ENCODE peak calls at places on chromosomes 1 and 21, in ten cellular contexts. V is NB4, O is uterus, Z is A549, B is IMR-90, P is GM12892, K is spleen, Y is adrenal gland, A is esophagus muscularis mucosa, U is right lobe of liver. Q is an unnamed sample.

GRCh38 chr1:14017531-14017961 is 317.6 kb downstream of the PRDM2 start:
- DNase-seq in V (no peak), O (no peak), Z (no peak), B (no peak), P (no peak), K (no peak), Y (no peak), A (no peak), U (no peak), Q (no peak)

GRCh38 chr1:217135569-217135915 is 412.3 kb upstream of the ESRRG start:
- DNase-seq in V (no peak), O (no peak), Z (no peak), B (peak; percentile 5), P (no peak), K (no peak), Y (no peak), A (no peak), U (no peak), Q (no peak)

GRCh38 chr1:921011-921837 is 2.5 kb upstream of the SAMD11 start:
- DNase-seq in V (peak; percentile 84), O (peak; percentile 63), Z (peak; percentile 71), B (peak; percentile 71), P (no peak), K (no peak), Y (peak; percentile 53), A (no peak), U (no peak), Q (no peak)

GRCh38 chr21:34994646-34995631 is 54.2 kb downstream of the RUNX1 start:
- DNase-seq in V (peak; percentile 34), O (no peak), Z (no peak), B (no peak), P (no peak), K (no peak), Y (no peak), A (no peak), U (no peak), Q (no peak)

GRCh38 chr1:218080818-218081217 is 204.3 kb upstream of the RRP15 start:
- DNase-seq in V (no peak), O (no peak), Z (no peak), B (no peak), P (no peak), K (no peak), Y (no peak), A (no peak), U (no peak), Q (no peak)

GRCh38 chr1:206538086-206538781 is 30.9 kb downstream of the RASSF5 start:
- DNase-seq in V (no peak), O (no peak), Z (no peak), B (no peak), P (no peak), K (peak; percentile 40), Y (no peak), A (no peak), U (no peak), Q (no peak)

GRCh38 chr1:43431676-43432075 is 22.1 kb downstream of the HYI start:
- DNase-seq in V (no peak), O (peak; percentile 9), Z (no peak), B (no peak), P (no peak), K (peak; percentile 30), Y (no peak), A (no peak), U (peak; percentile 40), Q (no peak)

GRCh38 chr21:43361493-43362296 is 65.2 kb downstream of the SIK1 start:
- DNase-seq in V (no peak), O (no peak), Z (no peak), B (peak; percentile 79), P (no peak), K (peak; percentile 87), Y (no peak), A (no peak), U (no peak), Q (peak; percentile 47)

GRCh38 chr1:90114521-90115141 is 119.7 kb downstream of the ZNF326 start:
- DNase-seq in V (peak; percentile 59), O (no peak), Z (peak; percentile 39), B (peak; percentile 49), P (no peak), K (no peak), Y (no peak), A (no peak), U (no peak), Q (no peak)

GRCh38 chr21:44370027-44370735 is 16.8 kb downstream of the TRPM2 start:
- DNase-seq in V (no peak), O (peak; percentile 11), Z (peak; percentile 24), B (peak; percentile 7), P (no peak), K (peak; percentile 84), Y (peak; percentile 95), A (no peak), U (peak; percentile 55), Q (no peak)
- TF ChIP-seq POLR2A in V (no peak), O (no peak), Z (no peak), B (no peak), P (no peak), K (no peak), Y (peak; percentile 16), A (no peak), U (no peak), Q (no peak)

GRCh38 chr1:28580706-28581530 is 11.1 kb upstream of the RAB42 start:
- DNase-seq in V (peak; percentile 71), O (no peak), Z (peak; percentile 39), B (peak; percentile 56), P (no peak), K (peak; percentile 79), Y (peak; percentile 45), A (no peak), U (no peak), Q (no peak)
- TF ChIP-seq POLR2A in V (no peak), O (no peak), Z (no peak), B (no peak), P (no peak), K (no peak), Y (no peak), A (no peak), U (no peak), Q (no peak)

GRCh38 chr1:182380199-182380598 is 11.4 kb downstream of the GLUL start:
- DNase-seq in V (no peak), O (no peak), Z (no peak), B (no peak), P (no peak), K (no peak), Y (no peak), A (no peak), U (no peak), Q (no peak)

GRCh38 chr1:182384387-182384960 is 7.1 kb downstream of the GLUL start:
- DNase-seq in V (no peak), O (no peak), Z (no peak), B (no peak), P (no peak), K (no peak), Y (no peak), A (no peak), U (no peak), Q (peak; percentile 53)

GRCh38 chr1:182383037-182383661 is 8.4 kb downstream of the GLUL start:
- DNase-seq in V (no peak), O (no peak), Z (no peak), B (no peak), P (no peak), K (no peak), Y (no peak), A (no peak), U (no peak), Q (no peak)

GRCh38 chr1:182383934-182384333 is 7.7 kb downstream of the GLUL start:
- DNase-seq in V (no peak), O (no peak), Z (no peak), B (no peak), P (no peak), K (no peak), Y (no peak), A (no peak), U (no peak), Q (no peak)

DNA sequence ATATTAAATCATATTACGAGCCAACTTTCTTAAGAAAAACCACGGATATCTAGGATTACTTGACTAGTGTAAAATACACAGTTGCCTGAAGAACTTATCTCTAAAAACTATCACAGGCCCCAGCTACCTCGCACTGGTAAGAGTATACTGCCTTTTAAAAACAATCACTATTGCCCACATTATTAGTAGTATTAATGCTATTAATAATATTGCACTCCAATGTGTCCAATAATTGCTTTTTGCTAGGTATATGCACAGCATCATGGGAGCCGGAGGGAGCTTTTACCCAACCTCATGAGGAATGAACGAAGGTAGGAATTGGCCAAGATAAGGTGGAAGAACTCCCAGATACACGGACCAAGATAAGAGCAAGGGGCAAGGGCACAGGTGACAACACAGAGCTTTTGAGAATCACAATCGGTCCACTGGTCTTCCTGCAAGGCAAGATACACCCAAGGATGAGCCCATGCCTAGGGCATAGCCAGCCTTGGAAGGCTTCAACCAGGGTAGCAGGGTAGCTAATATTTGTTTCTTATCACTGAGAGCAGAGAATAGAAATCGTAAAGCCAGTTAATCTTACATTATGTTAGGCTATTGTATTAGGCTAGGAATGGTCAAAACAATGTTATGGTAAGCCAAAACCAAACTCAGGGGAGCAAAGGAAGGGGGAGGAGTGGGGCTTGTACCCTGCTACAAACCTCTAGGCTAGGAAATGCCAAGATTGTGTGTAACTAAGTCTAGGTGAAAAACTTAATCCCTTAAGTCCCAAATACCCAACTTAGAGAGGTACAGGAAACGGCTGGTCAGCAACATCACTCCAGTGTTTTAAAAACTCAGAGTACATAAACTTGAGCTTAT is 9.4 kb downstream of the GLUL start:
- DNase-seq in V (no peak), O (no peak), Z (no peak), B (no peak), P (no peak), K (no peak), Y (no peak), A (no peak), U (no peak), Q (no peak)
- TF ChIP-seq POLR2A in V (no peak), O (no peak), Z (no peak), B (no peak), P (no peak), K (no peak), Y (no peak), A (no peak), U (no peak), Q (peak; percentile 38)

GRCh38 chr1:158100498-158100897 is 80.2 kb upstream of the CD1D start:
- DNase-seq in V (no peak), O (no peak), Z (no peak), B (no peak), P (no peak), K (no peak), Y (no peak), A (no peak), U (no peak), Q (no peak)

GRCh38 chr1:158103860-158104522 is 76.7 kb upstream of the CD1D start:
- DNase-seq in V (no peak), O (no peak), Z (no peak), B (no peak), P (no peak), K (no peak), Y (no peak), A (no peak), U (no peak), Q (no peak)

GRCh38 chr1:158103275-158103674 is 77.4 kb upstream of the CD1D start:
- DNase-seq in V (no peak), O (no peak), Z (no peak), B (no peak), P (no peak), K (no peak), Y (no peak), A (no peak), U (no peak), Q (no peak)

GRCh38 chr1:158101455-158101854 is 79.2 kb upstream of the CD1D start:
- DNase-seq in V (no peak), O (no peak), Z (no peak), B (peak; percentile 8), P (no peak), K (no peak), Y (no peak), A (no peak), U (no peak), Q (no peak)

GRCh38 chr1:158101944-158102343 is 78.8 kb upstream of the CD1D start:
- DNase-seq in V (no peak), O (no peak), Z (peak; percentile 30), B (peak; percentile 71), P (no peak), K (no peak), Y (no peak), A (no peak), U (no peak), Q (no peak)
- TF ChIP-seq POLR2A in V (no peak), O (no peak), Z (no peak), B (no peak), P (no peak), K (no peak), Y (no peak), A (no peak), U (no peak), Q (no peak)